ENCODE peak calls at places on chromosomes 4 and X, in eight cellular contexts. G is central memory CD4-positive, alpha-beta T cell; Z is NCI-H187; W is stimulated activated CD8-positive, alpha-beta memory T cell treated with anti-CD3 and anti-CD28 coated beads, Interleukin-7, amount 100 ng/mL, for 1 hour; F is EH; Q is LoVo; Y is naive B cell; D is EL. B is an unnamed sample.

GRCh38 chr4:155789391-155789790 is 30.6 kb downstream of the GUCY1B1 start:
- DNase-seq in G (no peak), Z (no peak), W (no peak), F (no peak), Q (no peak), Y (no peak), D (no peak), B (no peak)

GRCh38 chr4:180947421-180947820 is 1295.8 kb upstream of the TENM3 start:
- DNase-seq in G (no peak), Z (no peak), W (no peak), F (peak), Q (no peak), Y (no peak), D (peak), B (no peak)

GRCh38 chr4:6107886-6108285 is 89.7 kb upstream of the C4orf50 start:
- DNase-seq in G (no peak), Z (no peak), W (no peak), F (no peak), Q (no peak), Y (no peak), D (no peak), B (no peak)

GRCh38 chr4:106595906-106596305 is 227.3 kb upstream of the GIMD1 start:
- DNase-seq in G (no peak), Z (no peak), W (no peak), F (no peak), Q (no peak), Y (no peak), D (no peak), B (no peak)

GRCh38 chrX:72367524-72367923 is 61.8 kb upstream of the CITED1 start:
- DNase-seq in G (no peak), Z (no peak), W (no peak), F (no peak), Q (no peak), Y (no peak), D (no peak), B (no peak)

GRCh38 chr4:87465739-87466366 is 43.5 kb downstream of the NUDT9 start:
- DNase-seq in G (peak), Z (no peak), W (no peak), F (peak), Q (peak), Y (peak), D (peak), B (no peak)

GRCh38 chrX:18793601-18794089 is 86.2 kb downstream of the PPEF1 start:
- DNase-seq in G (no peak), Z (no peak), W (no peak), F (no peak), Q (peak), Y (no peak), D (no peak), B (no peak)

GRCh38 chr4:98341309-98341708 is 80.1 kb downstream of the RAP1GDS1 start:
- DNase-seq in G (no peak), Z (no peak), W (no peak), F (peak), Q (no peak), Y (no peak), D (peak), B (no peak)

GRCh38 chrX:123665197-123665596 is 67.7 kb downstream of the THOC2 start:
- DNase-seq in G (no peak), Z (no peak), W (no peak), F (no peak), Q (no peak), Y (no peak), D (no peak), B (no peak)

B was measured in activated CD4-positive, alpha-beta T cell treated with anti-CD3 and anti-CD28 coated beads for 4 hours.